ENCODE peak calls at places on chromosomes 12 and 14, in eight cellular contexts. One of them, this sample, is unnamed.

GRCh38 chr12:55850893-55851292 is 8.2 kb upstream of the MMP19 start:
- DNase-seq in K562: no peak
- DNase-seq in GM10248: no peak
- DNase-seq in HCT116: no peak
- DNase-seq in lower leg skin: no peak
- DNase-seq in AG09319: no peak
- DNase-seq in RWPE1: no peak
- DNase-seq in Calu3: no peak
- DNase-seq in this sample: no peak

GRCh38 chr12:90938451-90938850 is 16.5 kb downstream of the CCER1 start:
- DNase-seq in K562: no peak
- DNase-seq in GM10248: no peak
- DNase-seq in HCT116: no peak
- DNase-seq in lower leg skin: no peak
- DNase-seq in AG09319: no peak
- DNase-seq in RWPE1: peak
- DNase-seq in Calu3: peak
- DNase-seq in this sample: no peak

GRCh38 chr12:47817272-47818006 is 2.3 kb downstream of the HDAC7 start:
- DNase-seq in K562: no peak
- DNase-seq in GM10248: no peak
- DNase-seq in HCT116: no peak
- DNase-seq in lower leg skin: peak
- DNase-seq in AG09319: no peak
- DNase-seq in RWPE1: no peak
- DNase-seq in Calu3: no peak
- DNase-seq in this sample: no peak

GRCh38 chr12:100668939-100669536 is 95.6 kb downstream of the GAS2L3 start:
- DNase-seq in K562: peak
- DNase-seq in GM10248: peak
- DNase-seq in HCT116: peak
- DNase-seq in lower leg skin: peak
- DNase-seq in AG09319: no peak
- DNase-seq in RWPE1: peak
- DNase-seq in Calu3: peak
- DNase-seq in this sample: peak

GRCh38 chr12:53624956-53625355 is 1.2 kb downstream of the ATF7 start:
- DNase-seq in K562: peak
- DNase-seq in GM10248: no peak
- DNase-seq in HCT116: no peak
- DNase-seq in lower leg skin: peak
- DNase-seq in AG09319: no peak
- DNase-seq in RWPE1: peak
- DNase-seq in Calu3: no peak
- DNase-seq in this sample: no peak

GRCh38 chr14:64885555-64885954 is 5.8 kb upstream of the SPTB start:
- DNase-seq in K562: peak
- DNase-seq in GM10248: no peak
- DNase-seq in HCT116: no peak
- DNase-seq in lower leg skin: no peak
- DNase-seq in AG09319: no peak
- DNase-seq in RWPE1: no peak
- DNase-seq in Calu3: no peak
- DNase-seq in this sample: no peak

GRCh38 chr12:109670647-109671046 is 43.0 kb upstream of the FAM222A start:
- DNase-seq in K562: peak
- DNase-seq in GM10248: no peak
- DNase-seq in HCT116: no peak
- DNase-seq in lower leg skin: no peak
- DNase-seq in AG09319: no peak
- DNase-seq in RWPE1: no peak
- DNase-seq in Calu3: no peak
- DNase-seq in this sample: no peak

GRCh38 chr12:25806271-25806670 is 152.2 kb upstream of the RASSF8 start:
- DNase-seq in K562: no peak
- DNase-seq in GM10248: no peak
- DNase-seq in HCT116: no peak
- DNase-seq in lower leg skin: no peak
- DNase-seq in AG09319: no peak
- DNase-seq in RWPE1: no peak
- DNase-seq in Calu3: no peak
- DNase-seq in this sample: no peak

GRCh38 chr14:68777644-68778043 is 15.2 kb downstream of the ZFP36L1 start:
- DNase-seq in K562: no peak
- DNase-seq in GM10248: no peak
- DNase-seq in HCT116: no peak
- DNase-seq in lower leg skin: peak
- DNase-seq in AG09319: no peak
- DNase-seq in RWPE1: no peak
- DNase-seq in Calu3: no peak
- DNase-seq in this sample: no peak

GRCh38 chr12:33472299-33472698 is 32.7 kb upstream of the SYT10 start:
- DNase-seq in K562: no peak
- DNase-seq in GM10248: no peak
- DNase-seq in HCT116: no peak
- DNase-seq in lower leg skin: no peak
- DNase-seq in AG09319: no peak
- DNase-seq in RWPE1: no peak
- DNase-seq in Calu3: no peak
- DNase-seq in this sample: no peak

GRCh38 chr14:68677901-68678300 is 115.0 kb downstream of the ZFP36L1 start:
- DNase-seq in K562: no peak
- DNase-seq in GM10248: no peak
- DNase-seq in HCT116: no peak
- DNase-seq in lower leg skin: no peak
- DNase-seq in AG09319: no peak
- DNase-seq in RWPE1: no peak
- DNase-seq in Calu3: no peak
- DNase-seq in this sample: no peak

GRCh38 chr12:45622210-45622937 is 107.1 kb upstream of the ARID2 start:
- DNase-seq in K562: no peak
- DNase-seq in GM10248: no peak
- DNase-seq in HCT116: no peak
- DNase-seq in lower leg skin: no peak
- DNase-seq in AG09319: no peak
- DNase-seq in RWPE1: no peak
- DNase-seq in Calu3: no peak
- DNase-seq in this sample: no peak

GRCh38 chr14:23568600-23569310 is 1.2 kb upstream of the AP1G2 start:
- DNase-seq in K562: no peak
- DNase-seq in GM10248: no peak
- DNase-seq in HCT116: no peak
- DNase-seq in lower leg skin: peak
- DNase-seq in AG09319: no peak
- DNase-seq in RWPE1: no peak
- DNase-seq in Calu3: peak
- DNase-seq in this sample: no peak

GRCh38 chr12:19654630-19655384 is 215.5 kb downstream of the AEBP2 start:
- DNase-seq in K562: no peak
- DNase-seq in GM10248: no peak
- DNase-seq in HCT116: no peak
- DNase-seq in lower leg skin: no peak
- DNase-seq in AG09319: peak
- DNase-seq in RWPE1: no peak
- DNase-seq in Calu3: no peak
- DNase-seq in this sample: no peak

GRCh38 chr14:61569783-61570182 is 125.5 kb upstream of the HIF1A start:
- DNase-seq in K562: no peak
- DNase-seq in GM10248: no peak
- DNase-seq in HCT116: no peak
- DNase-seq in lower leg skin: no peak
- DNase-seq in AG09319: peak
- DNase-seq in RWPE1: peak
- DNase-seq in Calu3: peak
- DNase-seq in this sample: no peak

GRCh38 chr12:104478396-104479140 is 21.8 kb downstream of the CHST11 start:
- DNase-seq in K562: peak
- DNase-seq in GM10248: peak
- DNase-seq in HCT116: no peak
- DNase-seq in lower leg skin: no peak
- DNase-seq in AG09319: no peak
- DNase-seq in RWPE1: no peak
- DNase-seq in Calu3: no peak
- DNase-seq in this sample: no peak

GRCh38 chr12:45612044-45612794 is 117.3 kb upstream of the ARID2 start:
- DNase-seq in K562: no peak
- DNase-seq in GM10248: no peak
- DNase-seq in HCT116: no peak
- DNase-seq in lower leg skin: no peak
- DNase-seq in AG09319: no peak
- DNase-seq in RWPE1: no peak
- DNase-seq in Calu3: no peak
- DNase-seq in this sample: no peak

GRCh38 chr12:115481141-115481540 is 796.4 kb downstream of the MED13L start:
- DNase-seq in K562: no peak
- DNase-seq in GM10248: no peak
- DNase-seq in HCT116: no peak
- DNase-seq in lower leg skin: no peak
- DNase-seq in AG09319: no peak
- DNase-seq in RWPE1: no peak
- DNase-seq in Calu3: no peak
- DNase-seq in this sample: no peak
- TF ChIP-seq CTCF in K562: no peak
- TF ChIP-seq CTCF in GM10248: no peak
- TF ChIP-seq CTCF in HCT116: no peak
- TF ChIP-seq CTCF in lower leg skin: no peak
- TF ChIP-seq CTCF in AG09319: no peak
- TF ChIP-seq CTCF in RWPE1: no peak
- TF ChIP-seq CTCF in Calu3: no peak
- TF ChIP-seq CTCF in this sample: no peak

DNA sequence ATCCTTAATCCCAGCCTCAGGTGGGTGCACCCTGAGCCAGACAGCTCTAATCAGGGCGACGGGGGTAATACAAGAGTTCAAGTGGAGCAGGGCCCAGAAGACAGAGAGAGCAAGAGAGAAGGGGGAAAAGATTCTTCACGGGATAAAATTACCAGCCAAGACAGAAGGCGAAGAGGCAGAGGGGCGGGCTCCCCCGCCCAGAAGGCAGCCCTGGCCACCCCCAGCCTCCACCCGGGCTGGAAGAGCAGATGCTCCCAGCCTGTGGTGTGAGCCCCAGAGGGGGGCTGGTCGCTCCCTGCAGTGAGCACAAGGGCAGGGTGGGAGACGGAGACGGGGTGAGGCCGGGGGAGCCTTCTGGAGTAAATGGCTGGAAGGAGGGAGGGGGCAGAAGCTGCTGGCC is 1035.6 kb downstream of the VRK1 start:
- DNase-seq in K562: no peak
- DNase-seq in GM10248: no peak
- DNase-seq in HCT116: no peak
- DNase-seq in lower leg skin: no peak
- DNase-seq in AG09319: no peak
- DNase-seq in RWPE1: no peak
- DNase-seq in Calu3: no peak
- DNase-seq in this sample: no peak
- TF ChIP-seq CTCF in K562: no peak
- TF ChIP-seq CTCF in GM10248: no peak
- TF ChIP-seq CTCF in HCT116: no peak
- TF ChIP-seq CTCF in lower leg skin: no peak
- TF ChIP-seq CTCF in AG09319: no peak
- TF ChIP-seq CTCF in RWPE1: no peak
- TF ChIP-seq CTCF in Calu3: no peak
- TF ChIP-seq CTCF in this sample: no peak

GRCh38 chr12:6950401-6950801 is 755 bp upstream of the PTPN6 start:
- DNase-seq in K562: no peak
- DNase-seq in GM10248: no peak
- DNase-seq in HCT116: no peak
- DNase-seq in lower leg skin: no peak
- DNase-seq in AG09319: no peak
- DNase-seq in RWPE1: no peak
- DNase-seq in Calu3: no peak
- DNase-seq in this sample: no peak
- TF ChIP-seq CTCF in K562: peak
- TF ChIP-seq CTCF in GM10248: peak
- TF ChIP-seq CTCF in HCT116: peak
- TF ChIP-seq CTCF in lower leg skin: no peak
- TF ChIP-seq CTCF in AG09319: no peak
- TF ChIP-seq CTCF in RWPE1: no peak
- TF ChIP-seq CTCF in Calu3: peak
- TF ChIP-seq CTCF in this sample: no peak

GRCh38 chr12:2640281-2640680 is 154.5 kb upstream of the FKBP4 start:
- DNase-seq in K562: no peak
- DNase-seq in GM10248: no peak
- DNase-seq in HCT116: no peak
- DNase-seq in lower leg skin: no peak
- DNase-seq in AG09319: peak
- DNase-seq in RWPE1: peak
- DNase-seq in Calu3: no peak
- DNase-seq in this sample: no peak
- TF ChIP-seq CTCF in K562: no peak
- TF ChIP-seq CTCF in GM10248: no peak
- TF ChIP-seq CTCF in HCT116: peak
- TF ChIP-seq CTCF in lower leg skin: no peak
- TF ChIP-seq CTCF in AG09319: peak
- TF ChIP-seq CTCF in RWPE1: no peak
- TF ChIP-seq CTCF in Calu3: no peak
- TF ChIP-seq CTCF in this sample: no peak

DNA sequence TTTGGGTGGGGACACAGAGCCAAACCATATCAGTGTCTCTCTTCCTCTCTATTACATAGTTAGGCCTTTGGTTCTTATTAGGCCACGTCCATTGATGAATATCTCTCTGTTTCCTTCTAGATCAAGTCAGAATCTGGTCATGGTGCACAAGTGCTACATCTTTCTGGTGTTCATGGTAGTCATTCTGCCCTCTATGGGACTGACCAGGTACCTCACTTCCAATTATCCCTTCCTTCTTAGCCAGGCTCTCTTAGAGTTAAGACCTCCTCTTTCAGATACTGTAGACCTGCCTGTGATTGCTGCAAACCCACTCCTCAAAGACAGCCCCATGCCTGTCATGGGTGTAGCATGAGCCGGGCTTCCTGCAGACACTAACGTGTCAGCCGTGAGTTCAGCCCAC is 25.2 kb downstream of the NGB start:
- DNase-seq in K562: no peak
- DNase-seq in GM10248: no peak
- DNase-seq in HCT116: no peak
- DNase-seq in lower leg skin: no peak
- DNase-seq in AG09319: no peak
- DNase-seq in RWPE1: no peak
- DNase-seq in Calu3: no peak
- DNase-seq in this sample: no peak
- TF ChIP-seq CTCF in K562: peak
- TF ChIP-seq CTCF in GM10248: no peak
- TF ChIP-seq CTCF in HCT116: peak
- TF ChIP-seq CTCF in lower leg skin: no peak
- TF ChIP-seq CTCF in AG09319: no peak
- TF ChIP-seq CTCF in RWPE1: no peak
- TF ChIP-seq CTCF in Calu3: no peak
- TF ChIP-seq CTCF in this sample: no peak

This sample was measured in mesothelial cell of epicardium.